ENCODE peak calls at places on chromosomes 16 and 17, in ten cellular contexts. B is AG04449, H is hypothalamus, O is AG08396, L is endothelial cell of umbilical vein, A is A549, P is GM13976, N is T1000, Y is hepatocyte, T is PC-9. E is an unnamed sample.

GRCh38 chr17:75518201-75518600 is 1.9 kb downstream of the TSEN54 start:
- DNase-seq in B (no peak), H (no peak), O (no peak), L (no peak), A (no peak), P (peak), N (no peak), Y (no peak), T (no peak), E (no peak)

GRCh38 chr17:63919311-63919723 is 678 bp upstream of the GH1 start:
- DNase-seq in B (no peak), H (no peak), O (peak), L (peak), A (peak), P (peak), N (peak), Y (peak), T (no peak), E (peak)

GRCh38 chr17:62862251-62862650 is 54.1 kb upstream of the MARCHF10 start:
- DNase-seq in B (no peak), H (no peak), O (no peak), L (no peak), A (no peak), P (no peak), N (no peak), Y (no peak), T (peak), E (no peak)

GRCh38 chr16:4176794-4177438 is 60.7 kb upstream of the ADCY9 start:
- DNase-seq in B (no peak), H (no peak), O (peak), L (no peak), A (peak), P (peak), N (no peak), Y (peak), T (peak), E (peak)

GRCh38 chr16:9077001-9077809 is 14.2 kb upstream of the HAPSTR1 start:
- DNase-seq in B (peak), H (no peak), O (no peak), L (no peak), A (peak), P (no peak), N (peak), Y (no peak), T (peak), E (peak)

GRCh38 chr16:66247516-66248089 is 118.9 kb upstream of the CDH5 start:
- DNase-seq in B (no peak), H (no peak), O (peak), L (no peak), A (no peak), P (no peak), N (peak), Y (peak), T (no peak), E (no peak)

GRCh38 chr16:49958474-49958873 is 66.6 kb upstream of the CNEP1R1 start:
- DNase-seq in B (no peak), H (no peak), O (no peak), L (no peak), A (no peak), P (no peak), N (no peak), Y (no peak), T (no peak), E (no peak)

GRCh38 chr17:3998436-3998835 is 34.2 kb upstream of the ATP2A3 start:
- DNase-seq in B (no peak), H (no peak), O (no peak), L (no peak), A (no peak), P (no peak), N (no peak), Y (no peak), T (no peak), E (no peak)

GRCh38 chr16:74455619-74456289 is 34.5 kb upstream of the CLEC18B start:
- DNase-seq in B (no peak), H (no peak), O (no peak), L (peak), A (no peak), P (no peak), N (no peak), Y (no peak), T (no peak), E (no peak)

GRCh38 chr17:75191584-75191983 is 8.8 kb upstream of the SUMO2 start:
- DNase-seq in B (no peak), H (no peak), O (no peak), L (no peak), A (no peak), P (no peak), N (no peak), Y (peak), T (no peak), E (no peak)

E was measured in HCT116.